ENCODE peak calls at places on chromosomes 4 and X, in seven cellular contexts. M, G, I, R, B, H and A are unnamed samples.

GRCh38 chrX:116317409-116317808 is 119.0 kb upstream of the SLC6A14 start:
- DNase-seq in R (no peak), B (no peak), G (peak), H (no peak), I (no peak), M (peak), A (no peak)

GRCh38 chr4:105061136-105061696 is 85.5 kb upstream of the TET2 start:
- DNase-seq in R (peak), B (no peak), H (peak), M (peak), G (no peak), I (no peak), A (no peak)

GRCh38 chrX:28205905-28206304 is 224.7 kb upstream of the DCAF8L1 start:
- DNase-seq in G (no peak), B (no peak), R (no peak), H (no peak), M (peak), I (no peak), A (no peak)

GRCh38 chrX:122703762-122704161 is 480.3 kb upstream of the GRIA3 start:
- DNase-seq in I (no peak), R (no peak), B (no peak), G (no peak), H (no peak), M (peak), A (no peak)

GRCh38 chr4:139973015-139973414 is 181.0 kb downstream of the MAML3 start:
- DNase-seq in G (no peak), I (no peak), M (peak), R (no peak), H (no peak), B (no peak), A (no peak)

GRCh38 chr4:113049421-113050355 is at the start of gene ANK2:
- DNase-seq in B (no peak), H (no peak), I (no peak), R (no peak), M (peak), G (no peak), A (no peak)

GRCh38 chrX:40468033-40468979 is 112.5 kb upstream of the ATP6AP2 start:
- DNase-seq in R (peak), I (no peak), B (no peak), G (peak), H (peak), M (peak), A (no peak)

GRCh38 chrX:53312946-53313745 is 31.8 kb upstream of the IQSEC2 start:
- DNase-seq in H (peak), G (peak), M (peak), I (no peak), R (peak), B (no peak), A (no peak)

GRCh38 chr4:54440394-54441223 is 211.5 kb downstream of the PDGFRA start:
- DNase-seq in I (no peak), G (no peak), M (peak), H (peak), B (no peak), R (peak), A (no peak)

GRCh38 chrX:80810365-80810978 is 795 bp upstream of the BRWD3 start:
- DNase-seq in G (no peak), H (no peak), B (no peak), I (no peak), R (no peak), M (no peak), A (no peak)

GRCh38 chr4:87420431-87420830 is 1.9 kb upstream of the NUDT9 start:
- DNase-seq in H (no peak), M (no peak), B (no peak), I (no peak), R (no peak), G (no peak), A (no peak)

GRCh38 chr4:185167205-185167604 is 24.1 kb downstream of the SLC25A4 start:
- DNase-seq in R (no peak), B (no peak), H (no peak), I (no peak), G (no peak), M (no peak), A (no peak)

GRCh38 chr4:985123-985830 is 1.6 kb upstream of the IDUA start:
- DNase-seq in G (peak), H (no peak), R (peak), B (no peak), M (peak), I (peak), A (no peak)

GRCh38 chr4:180913750-180914149 is 1329.5 kb upstream of the TENM3 start:
- DNase-seq in G (no peak), B (no peak), H (peak), I (no peak), R (no peak), M (no peak), A (no peak)

GRCh38 chrX:66760648-66761047 is 121.8 kb upstream of the EDA2R start:
- DNase-seq in B (no peak), G (no peak), I (no peak), M (peak), R (peak), H (no peak), A (no peak)

GRCh38 chr4:169745291-169745690 is 12.5 kb downstream of the HPF1 start:
- DNase-seq in B (no peak), H (no peak), M (no peak), R (no peak), I (no peak), G (no peak), A (no peak)

GRCh38 chrX:24025741-24026402 is 1.1 kb downstream of the KLHL15 start:
- DNase-seq in G (no peak), H (peak), M (peak), B (peak), R (peak), I (no peak), A (peak)

GRCh38 chr4:183100298-183100599 is 1.2 kb downstream of the WWC2 start:
- DNase-seq in M (no peak), B (no peak), I (no peak), R (no peak), G (no peak), H (no peak), A (no peak)

GRCh38 chrX:1450381-1451161 is 2.1 kb downstream of the ASMTL start:
- DNase-seq in B (peak), H (no peak), M (no peak), I (peak), G (no peak), R (no peak), A (peak)

GRCh38 chrX:10089378-10089795 is 67.4 kb upstream of the CLCN4 start:
- DNase-seq in M (no peak), I (no peak), H (no peak), B (no peak), R (peak), G (no peak), A (no peak)

GRCh38 chrX:10085223-10085622 is 71.6 kb upstream of the CLCN4 start:
- DNase-seq in R (peak), I (no peak), H (no peak), G (no peak), B (no peak), M (no peak), A (no peak)

GRCh38 chrX:10083809-10084208 is 73.0 kb upstream of the CLCN4 start:
- DNase-seq in R (peak), G (no peak), M (no peak), I (no peak), H (no peak), B (no peak), A (no peak)

GRCh38 chrX:10087391-10087790 is 69.4 kb upstream of the CLCN4 start:
- DNase-seq in G (no peak), B (no peak), H (no peak), I (no peak), M (no peak), R (no peak), A (no peak)

GRCh38 chrX:10086683-10087082 is 70.1 kb upstream of the CLCN4 start:
- DNase-seq in G (no peak), R (no peak), B (no peak), I (no peak), H (no peak), M (no peak), A (no peak)
- TF ChIP-seq POLR2AphosphoS5 in G (no peak), R (no peak), B (no peak), I (no peak), H (no peak), M (no peak), A (no peak)

DNA sequence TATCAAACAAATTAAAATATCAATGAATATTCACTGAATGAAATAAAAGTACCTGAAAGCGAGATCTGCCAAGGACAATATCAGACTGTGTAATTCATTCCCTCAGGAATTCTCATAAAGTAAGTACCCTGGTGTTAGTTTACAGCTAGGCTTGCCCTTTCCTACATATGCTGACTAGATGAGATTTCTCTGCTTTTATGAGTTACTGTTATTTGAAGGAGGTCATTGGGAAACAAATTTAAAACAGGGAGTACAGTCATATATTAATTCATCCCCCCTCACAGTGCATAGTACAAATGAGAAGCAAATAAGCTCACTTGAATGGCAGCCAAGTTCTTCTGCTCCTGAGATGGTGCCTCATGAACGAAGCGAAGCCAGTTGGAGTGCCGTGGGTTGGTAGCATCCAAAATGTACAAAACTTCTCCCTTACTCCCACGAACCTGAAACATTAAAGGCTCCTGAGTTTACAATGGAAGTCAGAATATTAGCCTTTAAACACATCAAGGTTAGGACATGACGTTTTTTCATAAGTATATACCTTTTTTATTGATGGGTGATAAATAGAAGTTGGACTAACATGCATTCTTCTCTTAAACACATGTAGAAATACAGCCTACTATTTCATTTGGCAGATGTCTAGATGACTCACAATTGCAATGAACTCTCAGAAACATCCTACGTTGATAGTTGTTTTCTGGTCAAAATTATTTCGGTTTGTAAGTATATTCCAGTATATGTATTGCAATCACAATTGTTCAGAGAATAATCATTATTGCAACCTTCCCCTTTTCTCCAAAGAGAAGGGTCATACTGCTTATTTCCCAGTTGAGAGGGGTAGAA is 69.2 kb downstream of the PRDM5 start:
- DNase-seq in G (no peak), I (no peak), R (no peak), B (no peak), M (no peak), H (no peak), A (no peak)
- H3K4me3 ChIP-seq in G (no peak), I (no peak), R (no peak), B (no peak), M (no peak), H (no peak), A (no peak)

GRCh38 chrX:150856785-150857184 is 41.7 kb downstream of the CD99L2 start:
- DNase-seq in H (no peak), M (no peak), B (no peak), I (no peak), G (no peak), R (no peak), A (no peak)
- TF ChIP-seq POLR2AphosphoS5 in H (no peak), M (no peak), B (no peak), I (no peak), G (no peak), R (no peak), A (no peak)

GRCh38 chr4:52946811-52947210 is 84.7 kb downstream of the RASL11B start:
- DNase-seq in B (no peak), M (no peak), G (no peak), R (no peak), H (no peak), I (no peak), A (no peak)
- H3K4me3 ChIP-seq in B (no peak), M (no peak), G (no peak), R (no peak), H (no peak), I (no peak), A (no peak)

DNA sequence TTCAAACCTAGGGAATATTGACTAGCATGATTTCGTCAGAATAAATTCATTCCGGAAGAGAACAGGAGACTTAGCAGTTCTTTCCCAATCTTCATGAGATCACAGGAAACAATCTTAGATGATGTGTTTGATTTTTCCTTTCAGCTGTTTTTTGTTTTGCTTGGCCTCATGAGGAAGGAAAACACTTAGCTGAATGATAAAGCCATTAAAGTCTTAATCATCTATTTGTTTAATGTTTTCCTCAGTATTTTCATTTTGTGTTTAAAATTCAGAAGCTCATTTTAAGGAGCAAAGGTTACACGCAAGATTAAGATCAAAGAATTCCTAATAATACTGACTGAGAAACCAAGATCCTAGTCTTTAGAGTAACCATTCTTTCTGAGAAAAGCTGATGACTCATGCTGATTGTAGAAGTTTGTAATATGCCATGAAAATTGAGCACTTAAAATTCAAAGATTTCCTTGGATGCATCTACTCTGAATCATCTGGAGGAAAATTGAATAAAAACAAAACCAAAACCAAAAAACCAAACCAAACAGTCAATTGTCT is 15.4 kb upstream of the TBC1D19 start:
- DNase-seq in B (no peak), G (no peak), M (no peak), R (peak), H (peak), I (no peak), A (no peak)
- TF ChIP-seq POLR2AphosphoS5 in B (no peak), G (no peak), M (no peak), R (peak), H (no peak), I (no peak), A (no peak)

DNA sequence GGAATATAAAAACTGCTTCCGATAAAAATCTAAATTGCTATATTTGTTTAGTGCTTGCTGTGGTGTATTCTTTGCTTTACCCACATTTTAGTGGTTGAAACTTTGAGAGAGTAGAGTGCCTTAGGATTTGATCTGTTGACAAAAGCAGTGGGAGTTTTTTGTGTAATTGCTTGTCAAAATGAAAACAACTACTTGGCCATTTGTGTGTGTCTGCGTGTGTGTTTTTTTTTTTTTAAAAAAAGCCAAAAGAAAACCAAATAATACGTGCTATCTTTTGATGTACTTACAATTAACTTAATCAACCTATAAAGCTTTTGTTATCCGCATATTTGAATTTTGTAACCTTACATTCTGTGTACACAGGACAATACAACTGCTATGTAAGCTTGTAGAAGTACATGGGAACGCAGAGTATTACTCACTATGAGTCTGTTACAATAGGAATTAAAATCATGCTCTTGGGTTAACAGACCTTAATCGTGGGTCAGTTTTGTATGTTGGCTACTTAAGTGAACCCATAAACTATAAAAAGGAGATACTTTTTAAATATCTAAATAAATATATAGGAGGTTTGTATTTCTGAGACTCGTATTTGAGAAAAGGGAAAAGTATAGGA is 353.5 kb downstream of the ARHGAP24 start:
- DNase-seq in M (no peak), H (no peak), R (no peak), G (no peak), B (no peak), I (no peak), A (no peak)
- H3K4me3 ChIP-seq in M (no peak), H (no peak), R (no peak), G (peak), B (peak), I (no peak), A (no peak)

GRCh38 chr4:6672131-6672530 is 21.5 kb upstream of the S100P start:
- DNase-seq in I (peak), B (no peak), H (no peak), M (no peak), G (no peak), R (no peak), A (no peak)

GRCh38 chr4:6671648-6672047 is 22.0 kb upstream of the S100P start:
- DNase-seq in I (no peak), R (no peak), G (no peak), B (no peak), H (no peak), M (no peak), A (no peak)

GRCh38 chr4:6676722-6677558 is 16.7 kb upstream of the S100P start:
- DNase-seq in M (no peak), H (no peak), I (peak), B (no peak), G (no peak), R (no peak), A (no peak)

GRCh38 chr4:6674500-6675149 is 19.1 kb upstream of the S100P start:
- DNase-seq in G (peak), B (peak), M (peak), R (peak), I (no peak), H (peak), A (no peak)

GRCh38 chr4:6673660-6674499 is 19.8 kb upstream of the S100P start:
- DNase-seq in G (peak), I (peak), B (peak), H (peak), R (peak), M (peak), A (peak)
- TF ChIP-seq POLR2AphosphoS5 in G (peak), I (peak), B (peak), H (peak), R (peak), M (peak), A (peak)

DNA sequence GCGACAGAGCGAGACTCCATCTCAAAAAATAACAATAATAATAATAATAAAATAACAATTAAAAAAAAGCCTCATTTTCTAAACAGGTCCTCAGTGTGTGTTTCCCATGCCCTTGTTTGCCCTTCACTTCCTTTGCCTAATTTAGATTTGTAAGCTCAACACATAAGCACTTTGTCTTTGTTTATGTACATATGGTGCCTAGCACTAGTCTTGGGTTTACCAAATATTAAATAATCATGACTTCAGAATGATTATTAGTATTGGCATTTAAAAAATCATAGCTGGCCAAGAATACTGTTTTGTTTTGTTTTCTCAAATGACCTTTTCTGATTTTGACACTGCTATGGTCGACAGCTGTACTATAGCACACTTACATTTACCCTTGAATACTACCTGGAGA is 6.4 kb upstream of the RAPGEF2 start:
- DNase-seq in I (no peak), R (peak), H (no peak), B (no peak), G (no peak), M (no peak), A (no peak)
- H3K4me3 ChIP-seq in I (no peak), R (no peak), H (no peak), B (no peak), G (no peak), M (no peak), A (no peak)